ENCODE peak calls at places on chromosomes 11 and 22, in eight cellular contexts. One of them, this sample, is unnamed.

GRCh38 chr11:2210366-2211112 is 38.9 kb upstream of the TH start:
- DNase-seq in transverse colon: peak; percentile 10
- DNase-seq in K562: no peak
- DNase-seq in fibroblast of lung: no peak
- DNase-seq in brain microvascular endothelial cell: no peak
- DNase-seq in tibial artery: no peak
- DNase-seq in lower lobe of right lung: peak; percentile 28
- DNase-seq in GM23338: no peak
- DNase-seq in this sample: no peak

GRCh38 chr11:94746721-94747120 is 21.4 kb upstream of the AMOTL1 start:
- DNase-seq in transverse colon: no peak
- DNase-seq in K562: no peak
- DNase-seq in fibroblast of lung: no peak
- DNase-seq in brain microvascular endothelial cell: no peak
- DNase-seq in tibial artery: no peak
- DNase-seq in lower lobe of right lung: no peak
- DNase-seq in GM23338: no peak
- DNase-seq in this sample: no peak

GRCh38 chr22:38923463-38924196 is 33.8 kb upstream of the APOBEC3A start:
- DNase-seq in transverse colon: peak; percentile 77
- DNase-seq in K562: peak; percentile 76
- DNase-seq in fibroblast of lung: peak; percentile 92
- DNase-seq in brain microvascular endothelial cell: peak; percentile 36
- DNase-seq in tibial artery: peak; percentile 93
- DNase-seq in lower lobe of right lung: peak; percentile 64
- DNase-seq in GM23338: peak; percentile 62
- DNase-seq in this sample: peak; percentile 88

GRCh38 chr11:28133146-28133545 is 25.0 kb downstream of the METTL15 start:
- DNase-seq in transverse colon: no peak
- DNase-seq in K562: no peak
- DNase-seq in fibroblast of lung: peak; percentile 48
- DNase-seq in brain microvascular endothelial cell: no peak
- DNase-seq in tibial artery: no peak
- DNase-seq in lower lobe of right lung: no peak
- DNase-seq in GM23338: no peak
- DNase-seq in this sample: no peak

GRCh38 chr11:115269193-115269592 is 235.0 kb downstream of the CADM1 start:
- DNase-seq in transverse colon: no peak
- DNase-seq in K562: no peak
- DNase-seq in fibroblast of lung: no peak
- DNase-seq in brain microvascular endothelial cell: no peak
- DNase-seq in tibial artery: no peak
- DNase-seq in lower lobe of right lung: no peak
- DNase-seq in GM23338: no peak
- DNase-seq in this sample: no peak

GRCh38 chr22:45105281-45105700 is 58.4 kb upstream of the NUP50 start:
- DNase-seq in transverse colon: no peak
- DNase-seq in K562: no peak
- DNase-seq in fibroblast of lung: peak; percentile 55
- DNase-seq in brain microvascular endothelial cell: no peak
- DNase-seq in tibial artery: no peak
- DNase-seq in lower lobe of right lung: no peak
- DNase-seq in GM23338: no peak
- DNase-seq in this sample: no peak

GRCh38 chr11:128927108-128927461 is 15.6 kb downstream of the TP53AIP1 start:
- DNase-seq in transverse colon: no peak
- DNase-seq in K562: no peak
- DNase-seq in fibroblast of lung: no peak
- DNase-seq in brain microvascular endothelial cell: no peak
- DNase-seq in tibial artery: no peak
- DNase-seq in lower lobe of right lung: no peak
- DNase-seq in GM23338: no peak
- DNase-seq in this sample: no peak

GRCh38 chr11:70167120-70167519 is 36.0 kb upstream of the FADD start:
- DNase-seq in transverse colon: no peak
- DNase-seq in K562: no peak
- DNase-seq in fibroblast of lung: no peak
- DNase-seq in brain microvascular endothelial cell: no peak
- DNase-seq in tibial artery: no peak
- DNase-seq in lower lobe of right lung: no peak
- DNase-seq in GM23338: no peak
- DNase-seq in this sample: no peak

GRCh38 chr22:42630901-42631602 is 9.3 kb downstream of the ATP5MGL start:
- DNase-seq in transverse colon: no peak
- DNase-seq in K562: no peak
- DNase-seq in fibroblast of lung: no peak
- DNase-seq in brain microvascular endothelial cell: no peak
- DNase-seq in tibial artery: no peak
- DNase-seq in lower lobe of right lung: no peak
- DNase-seq in GM23338: no peak
- DNase-seq in this sample: no peak

GRCh38 chr22:44131989-44132685 is 48.6 kb upstream of the PARVG start:
- DNase-seq in transverse colon: no peak
- DNase-seq in K562: no peak
- DNase-seq in fibroblast of lung: no peak
- DNase-seq in brain microvascular endothelial cell: no peak
- DNase-seq in tibial artery: no peak
- DNase-seq in lower lobe of right lung: no peak
- DNase-seq in GM23338: no peak
- DNase-seq in this sample: no peak

GRCh38 chr11:134646561-134646960 is 234.5 kb upstream of the B3GAT1 start:
- DNase-seq in transverse colon: no peak
- DNase-seq in K562: no peak
- DNase-seq in fibroblast of lung: no peak
- DNase-seq in brain microvascular endothelial cell: no peak
- DNase-seq in tibial artery: peak; percentile 24
- DNase-seq in lower lobe of right lung: no peak
- DNase-seq in GM23338: no peak
- DNase-seq in this sample: no peak

GRCh38 chr11:73314121-73314948 is 6.3 kb downstream of the ARHGEF17 start:
- DNase-seq in transverse colon: peak; percentile 12
- DNase-seq in K562: peak; percentile 59
- DNase-seq in fibroblast of lung: peak; percentile 80
- DNase-seq in brain microvascular endothelial cell: peak; percentile 83
- DNase-seq in tibial artery: peak; percentile 82
- DNase-seq in lower lobe of right lung: peak; percentile 75
- DNase-seq in GM23338: peak; percentile 50
- DNase-seq in this sample: no peak

GRCh38 chr11:92776676-92777075 is 192.8 kb upstream of the MTNR1B start:
- DNase-seq in transverse colon: no peak
- DNase-seq in K562: no peak
- DNase-seq in fibroblast of lung: peak; percentile 67
- DNase-seq in brain microvascular endothelial cell: no peak
- DNase-seq in tibial artery: no peak
- DNase-seq in lower lobe of right lung: no peak
- DNase-seq in GM23338: no peak
- DNase-seq in this sample: no peak

GRCh38 chr22:35872451-35872850 is 154.8 kb downstream of the APOL5 start:
- DNase-seq in transverse colon: no peak
- DNase-seq in K562: no peak
- DNase-seq in fibroblast of lung: no peak
- DNase-seq in brain microvascular endothelial cell: no peak
- DNase-seq in tibial artery: no peak
- DNase-seq in lower lobe of right lung: no peak
- DNase-seq in GM23338: no peak
- DNase-seq in this sample: no peak

GRCh38 chr11:65588199-65589054 is 7.2 kb downstream of the KCNK7 start:
- DNase-seq in transverse colon: peak; percentile 83
- DNase-seq in K562: peak; percentile 66
- DNase-seq in fibroblast of lung: peak; percentile 29
- DNase-seq in brain microvascular endothelial cell: no peak
- DNase-seq in tibial artery: peak; percentile 87
- DNase-seq in lower lobe of right lung: peak; percentile 79
- DNase-seq in GM23338: peak; percentile 88
- DNase-seq in this sample: peak; percentile 78

GRCh38 chr22:37303821-37304274 is 21.5 kb downstream of the CYTH4 start:
- DNase-seq in transverse colon: no peak
- DNase-seq in K562: peak; percentile 43
- DNase-seq in fibroblast of lung: peak; percentile 92
- DNase-seq in brain microvascular endothelial cell: peak; percentile 91
- DNase-seq in tibial artery: no peak
- DNase-seq in lower lobe of right lung: peak; percentile 66
- DNase-seq in GM23338: no peak
- DNase-seq in this sample: no peak

GRCh38 chr11:6694229-6694535 is 11.0 kb upstream of the MRPL17 start:
- DNase-seq in transverse colon: no peak
- DNase-seq in K562: no peak
- DNase-seq in fibroblast of lung: no peak
- DNase-seq in brain microvascular endothelial cell: no peak
- DNase-seq in tibial artery: no peak
- DNase-seq in lower lobe of right lung: no peak
- DNase-seq in GM23338: no peak
- DNase-seq in this sample: no peak

GRCh38 chr11:9663699-9664275 is at the start of gene SWAP70:
- DNase-seq in transverse colon: peak; percentile 93
- DNase-seq in K562: peak; percentile 64
- DNase-seq in fibroblast of lung: peak; percentile 86
- DNase-seq in brain microvascular endothelial cell: peak; percentile 85
- DNase-seq in tibial artery: peak; percentile 95
- DNase-seq in lower lobe of right lung: peak; percentile 95
- DNase-seq in GM23338: peak; percentile 94
- DNase-seq in this sample: peak; percentile 88

DNA sequence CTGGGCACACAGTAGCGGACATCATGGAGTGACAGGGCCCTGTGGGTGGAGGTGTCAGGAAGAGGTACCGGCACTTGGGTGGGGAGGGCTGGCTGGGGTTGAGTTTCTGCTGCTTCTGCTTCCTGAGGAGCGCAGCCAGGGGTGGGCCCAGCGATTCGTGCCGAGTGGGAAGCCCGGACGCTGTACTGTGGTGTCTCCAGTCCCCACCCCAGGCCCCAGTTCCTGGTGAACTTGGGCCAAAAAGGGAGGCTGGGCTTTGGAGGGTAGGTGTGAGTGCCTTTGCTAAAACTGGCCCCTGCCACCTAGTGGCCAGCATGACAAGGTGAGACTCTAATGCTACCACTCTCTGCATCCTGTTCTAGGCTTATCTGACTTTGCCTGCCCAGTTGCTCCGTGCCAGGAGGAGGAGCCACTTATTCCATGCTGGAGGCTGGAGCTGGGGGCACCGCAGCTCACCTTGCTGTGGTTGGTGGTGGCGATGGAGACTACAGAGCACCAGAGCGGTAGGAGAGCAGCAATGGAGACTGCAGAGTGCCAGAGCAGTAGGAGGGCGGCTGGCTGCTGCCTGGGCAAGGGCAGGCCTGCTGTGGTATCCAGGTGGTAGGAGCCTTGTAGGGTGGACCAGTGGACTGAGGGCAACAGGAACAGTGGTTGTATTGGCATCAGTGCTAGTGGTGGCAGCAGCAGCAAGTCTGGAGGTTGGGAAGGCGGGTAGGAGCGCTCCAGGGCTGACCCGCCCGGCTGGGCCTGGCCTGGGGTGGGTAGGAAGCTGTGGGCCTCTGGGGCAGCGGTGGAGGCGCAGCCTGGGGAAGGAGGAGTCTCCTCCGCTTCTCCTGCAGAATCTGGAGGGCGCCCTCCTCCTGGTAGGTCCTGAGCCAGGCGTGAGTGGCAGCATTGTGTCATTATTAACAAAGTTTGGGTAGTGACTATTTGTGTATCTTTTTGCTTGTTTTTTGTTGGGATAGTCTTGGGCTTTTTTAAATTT is 2.2 kb upstream of the RFPL2 start:
- DNase-seq in transverse colon: peak; percentile 46
- DNase-seq in K562: no peak
- DNase-seq in fibroblast of lung: peak; percentile 6
- DNase-seq in brain microvascular endothelial cell: peak; percentile 2
- DNase-seq in tibial artery: no peak
- DNase-seq in lower lobe of right lung: no peak
- DNase-seq in GM23338: peak; percentile 86
- DNase-seq in this sample: peak; percentile 35
- TF ChIP-seq CTCF in transverse colon: peak; percentile 47
- TF ChIP-seq CTCF in K562: peak; percentile 57
- TF ChIP-seq CTCF in fibroblast of lung: peak; percentile 28
- TF ChIP-seq CTCF in brain microvascular endothelial cell: peak; percentile 75
- TF ChIP-seq CTCF in tibial artery: no peak
- TF ChIP-seq CTCF in lower lobe of right lung: peak; percentile 57
- TF ChIP-seq CTCF in GM23338: peak; percentile 60
- TF ChIP-seq CTCF in this sample: peak; percentile 91

GRCh38 chr11:120340529-120340928 is 4.3 kb downstream of the ARHGEF12 start:
- DNase-seq in transverse colon: no peak
- DNase-seq in K562: no peak
- DNase-seq in fibroblast of lung: no peak
- DNase-seq in brain microvascular endothelial cell: no peak
- DNase-seq in tibial artery: no peak
- DNase-seq in lower lobe of right lung: no peak
- DNase-seq in GM23338: no peak
- DNase-seq in this sample: no peak

GRCh38 chr11:120336641-120337132 is 474 bp downstream of the ARHGEF12 start:
- DNase-seq in transverse colon: peak; percentile 62
- DNase-seq in K562: peak; percentile 69
- DNase-seq in fibroblast of lung: peak; percentile 30
- DNase-seq in brain microvascular endothelial cell: no peak
- DNase-seq in tibial artery: no peak
- DNase-seq in lower lobe of right lung: peak; percentile 68
- DNase-seq in GM23338: peak; percentile 47
- DNase-seq in this sample: peak; percentile 67

GRCh38 chr11:120337133-120337895 is 1.1 kb downstream of the ARHGEF12 start:
- DNase-seq in transverse colon: peak; percentile 43
- DNase-seq in K562: no peak
- DNase-seq in fibroblast of lung: peak; percentile 50
- DNase-seq in brain microvascular endothelial cell: no peak
- DNase-seq in tibial artery: peak; percentile 71
- DNase-seq in lower lobe of right lung: no peak
- DNase-seq in GM23338: peak; percentile 41
- DNase-seq in this sample: peak; percentile 11

GRCh38 chr11:120337896-120338840 is 2.0 kb downstream of the ARHGEF12 start:
- DNase-seq in transverse colon: no peak
- DNase-seq in K562: no peak
- DNase-seq in fibroblast of lung: no peak
- DNase-seq in brain microvascular endothelial cell: no peak
- DNase-seq in tibial artery: no peak
- DNase-seq in lower lobe of right lung: no peak
- DNase-seq in GM23338: no peak
- DNase-seq in this sample: no peak

GRCh38 chr11:120339394-120339890 is 3.2 kb downstream of the ARHGEF12 start:
- DNase-seq in transverse colon: peak; percentile 38
- DNase-seq in K562: peak; percentile 67
- DNase-seq in fibroblast of lung: peak; percentile 43
- DNase-seq in brain microvascular endothelial cell: no peak
- DNase-seq in tibial artery: no peak
- DNase-seq in lower lobe of right lung: no peak
- DNase-seq in GM23338: peak; percentile 9
- DNase-seq in this sample: no peak
- H3K27ac ChIP-seq in transverse colon: peak overlapping the region; percentile 99
- H3K27ac ChIP-seq in K562: peak overlapping the region; percentile 84
- H3K27ac ChIP-seq in fibroblast of lung: peak overlapping the region; percentile 60
- H3K27ac ChIP-seq in brain microvascular endothelial cell: peak overlapping the region; percentile 28
- H3K27ac ChIP-seq in tibial artery: peak overlapping the region; percentile 96
- H3K27ac ChIP-seq in lower lobe of right lung: peak overlapping the region; percentile 93
- H3K27ac ChIP-seq in GM23338: no peak overlapping the region
- H3K27ac ChIP-seq in this sample: no peak overlapping the region

GRCh38 chr11:900545-900944 is 10.1 kb downstream of the CHID1 start:
- DNase-seq in transverse colon: no peak
- DNase-seq in K562: no peak
- DNase-seq in fibroblast of lung: no peak
- DNase-seq in brain microvascular endothelial cell: no peak
- DNase-seq in tibial artery: no peak
- DNase-seq in lower lobe of right lung: no peak
- DNase-seq in GM23338: no peak
- DNase-seq in this sample: no peak
- H3K36me3 ChIP-seq in transverse colon: peaks cover 33% of the 10 kb centered on the region
- H3K36me3 ChIP-seq in K562: peaks cover 79% of the 10 kb centered on the region
- H3K36me3 ChIP-seq in fibroblast of lung: peaks cover 30% of the 10 kb centered on the region
- H3K36me3 ChIP-seq in brain microvascular endothelial cell: peaks cover 57% of the 10 kb centered on the region
- H3K36me3 ChIP-seq in tibial artery: peaks cover 68% of the 10 kb centered on the region
- H3K36me3 ChIP-seq in lower lobe of right lung: peaks cover 69% of the 10 kb centered on the region
- H3K36me3 ChIP-seq in GM23338: peaks cover 6% of the 10 kb centered on the region
- H3K36me3 ChIP-seq in this sample: peaks cover 63% of the 10 kb centered on the region

GRCh38 chr22:50469377-50470305 is 5.2 kb downstream of the SBF1 start:
- DNase-seq in transverse colon: peak; percentile 95
- DNase-seq in K562: peak; percentile 80
- DNase-seq in fibroblast of lung: peak; percentile 68
- DNase-seq in brain microvascular endothelial cell: peak; percentile 19
- DNase-seq in tibial artery: no peak
- DNase-seq in lower lobe of right lung: peak; percentile 82
- DNase-seq in GM23338: peak; percentile 56
- DNase-seq in this sample: peak; percentile 61
- TF ChIP-seq CTCF in transverse colon: no peak
- TF ChIP-seq CTCF in K562: peak; percentile 2
- TF ChIP-seq CTCF in fibroblast of lung: no peak
- TF ChIP-seq CTCF in brain microvascular endothelial cell: peak; percentile 6
- TF ChIP-seq CTCF in tibial artery: no peak
- TF ChIP-seq CTCF in lower lobe of right lung: no peak
- TF ChIP-seq CTCF in GM23338: no peak
- TF ChIP-seq CTCF in this sample: no peak

This sample was measured in WERI-Rb-1.